ENCODE peak calls at places on chromosomes 16 and 17, in seven cellular contexts. One of them, this sample, is unnamed.
A peak's percentile ranks its signal among the peaks of the same experiment; 100 is the strongest.

GRCh38 chr16:85004587-85005205 is 6.6 kb downstream of the ZDHHC7 start:
- DNase-seq in pancreas: no peak
- DNase-seq in KBM-7: no peak
- DNase-seq in fibroblast of pulmonary artery: peak; percentile 81
- DNase-seq in progenitor cell of endocrine pancreas: no peak
- DNase-seq in endothelial cell: no peak
- DNase-seq in CD4-positive, alpha-beta T cell: no peak
- DNase-seq in this sample: no peak

GRCh38 chr17:2369039-2369438 is 31.7 kb downstream of the SGSM2 start:
- DNase-seq in pancreas: no peak
- DNase-seq in progenitor cell of endocrine pancreas: no peak
- DNase-seq in fibroblast of pulmonary artery: peak; percentile 66
- DNase-seq in endothelial cell: no peak
- DNase-seq in CD4-positive, alpha-beta T cell: no peak
- DNase-seq in KBM-7: no peak
- DNase-seq in this sample: no peak

GRCh38 chr16:18839555-18839954 is 38.2 kb upstream of the ARL6IP1 start:
- DNase-seq in progenitor cell of endocrine pancreas: no peak
- DNase-seq in KBM-7: no peak
- DNase-seq in CD4-positive, alpha-beta T cell: no peak
- DNase-seq in pancreas: peak; percentile 19
- DNase-seq in endothelial cell: no peak
- DNase-seq in fibroblast of pulmonary artery: peak; percentile 4
- DNase-seq in this sample: no peak

GRCh38 chr17:47733047-47733413 is at the start of gene TBX21:
- DNase-seq in endothelial cell: peak; percentile 61
- DNase-seq in progenitor cell of endocrine pancreas: peak; percentile 56
- DNase-seq in pancreas: peak; percentile 40
- DNase-seq in fibroblast of pulmonary artery: no peak
- DNase-seq in KBM-7: peak; percentile 71
- DNase-seq in CD4-positive, alpha-beta T cell: peak; percentile 85
- DNase-seq in this sample: peak; percentile 97

GRCh38 chr16:49701867-49702494 is 153.9 kb downstream of the ZNF423 start:
- DNase-seq in fibroblast of pulmonary artery: peak; percentile 71
- DNase-seq in CD4-positive, alpha-beta T cell: no peak
- DNase-seq in KBM-7: no peak
- DNase-seq in endothelial cell: no peak
- DNase-seq in pancreas: no peak
- DNase-seq in progenitor cell of endocrine pancreas: no peak
- DNase-seq in this sample: no peak

GRCh38 chr17:81906476-81907218 is 4.6 kb downstream of the PCYT2 start:
- DNase-seq in pancreas: no peak
- DNase-seq in endothelial cell: no peak
- DNase-seq in CD4-positive, alpha-beta T cell: no peak
- DNase-seq in KBM-7: no peak
- DNase-seq in progenitor cell of endocrine pancreas: no peak
- DNase-seq in fibroblast of pulmonary artery: no peak
- DNase-seq in this sample: no peak

GRCh38 chr17:46889992-46890564 is 32.9 kb upstream of the GOSR2 start:
- DNase-seq in endothelial cell: no peak
- DNase-seq in CD4-positive, alpha-beta T cell: no peak
- DNase-seq in progenitor cell of endocrine pancreas: no peak
- DNase-seq in pancreas: no peak
- DNase-seq in fibroblast of pulmonary artery: no peak
- DNase-seq in KBM-7: no peak
- DNase-seq in this sample: no peak

GRCh38 chr17:78967782-78968362 is 11.9 kb downstream of the LGALS3BP start:
- DNase-seq in progenitor cell of endocrine pancreas: no peak
- DNase-seq in endothelial cell: no peak
- DNase-seq in fibroblast of pulmonary artery: no peak
- DNase-seq in KBM-7: no peak
- DNase-seq in CD4-positive, alpha-beta T cell: no peak
- DNase-seq in pancreas: no peak
- DNase-seq in this sample: no peak

GRCh38 chr17:28841901-28842281 is 699 bp downstream of the FAM222B start:
- DNase-seq in pancreas: no peak
- DNase-seq in KBM-7: no peak
- DNase-seq in CD4-positive, alpha-beta T cell: no peak
- DNase-seq in fibroblast of pulmonary artery: no peak
- DNase-seq in endothelial cell: no peak
- DNase-seq in progenitor cell of endocrine pancreas: no peak
- DNase-seq in this sample: no peak

GRCh38 chr16:89190150-89190958 is 10.0 kb downstream of the SLC22A31 start:
- DNase-seq in fibroblast of pulmonary artery: no peak
- DNase-seq in pancreas: no peak
- DNase-seq in KBM-7: no peak
- DNase-seq in CD4-positive, alpha-beta T cell: no peak
- DNase-seq in endothelial cell: peak; percentile 6
- DNase-seq in progenitor cell of endocrine pancreas: peak; percentile 12
- DNase-seq in this sample: peak; percentile 76

GRCh38 chr17:3558603-3559269 is 1.1 kb upstream of the TRPV3 start:
- DNase-seq in endothelial cell: no peak
- DNase-seq in KBM-7: no peak
- DNase-seq in fibroblast of pulmonary artery: peak; percentile 45
- DNase-seq in pancreas: peak; percentile 49
- DNase-seq in CD4-positive, alpha-beta T cell: peak; percentile 27
- DNase-seq in progenitor cell of endocrine pancreas: no peak
- DNase-seq in this sample: peak; percentile 88

GRCh38 chr17:393806-394717 is 41.5 kb upstream of the RPH3AL start:
- DNase-seq in progenitor cell of endocrine pancreas: no peak
- DNase-seq in KBM-7: peak; percentile 24
- DNase-seq in CD4-positive, alpha-beta T cell: no peak
- DNase-seq in endothelial cell: no peak
- DNase-seq in pancreas: no peak
- DNase-seq in fibroblast of pulmonary artery: no peak
- DNase-seq in this sample: peak; percentile 45

GRCh38 chr16:55465077-55465896 is 13.7 kb upstream of the MMP2 start:
- DNase-seq in progenitor cell of endocrine pancreas: peak; percentile 91
- DNase-seq in pancreas: peak; percentile 90
- DNase-seq in fibroblast of pulmonary artery: peak; percentile 90
- DNase-seq in KBM-7: peak; percentile 88
- DNase-seq in endothelial cell: peak; percentile 92
- DNase-seq in CD4-positive, alpha-beta T cell: peak; percentile 74
- DNase-seq in this sample: peak; percentile 93

GRCh38 chr16:54930034-54930938 is at the start of gene IRX5:
- DNase-seq in endothelial cell: peak; percentile 79
- DNase-seq in CD4-positive, alpha-beta T cell: no peak
- DNase-seq in pancreas: peak; percentile 84
- DNase-seq in fibroblast of pulmonary artery: peak; percentile 96
- DNase-seq in progenitor cell of endocrine pancreas: peak; percentile 55
- DNase-seq in KBM-7: peak; percentile 95
- DNase-seq in this sample: peak; percentile 86

GRCh38 chr16:414395-415169 is 10.9 kb upstream of the RAB11FIP3 start:
- DNase-seq in fibroblast of pulmonary artery: no peak
- DNase-seq in CD4-positive, alpha-beta T cell: no peak
- DNase-seq in pancreas: no peak
- DNase-seq in KBM-7: no peak
- DNase-seq in progenitor cell of endocrine pancreas: no peak
- DNase-seq in endothelial cell: no peak
- DNase-seq in this sample: no peak

GRCh38 chr17:66466933-66467367 is 164.5 kb downstream of the PRKCA start:
- DNase-seq in CD4-positive, alpha-beta T cell: no peak
- DNase-seq in fibroblast of pulmonary artery: peak; percentile 99
- DNase-seq in progenitor cell of endocrine pancreas: no peak
- DNase-seq in KBM-7: no peak
- DNase-seq in endothelial cell: no peak
- DNase-seq in pancreas: no peak
- DNase-seq in this sample: no peak

GRCh38 chr17:7281953-7282751 is 634 bp downstream of the SLC2A4 start:
- DNase-seq in KBM-7: no peak
- DNase-seq in endothelial cell: peak; percentile 39
- DNase-seq in fibroblast of pulmonary artery: no peak
- DNase-seq in progenitor cell of endocrine pancreas: peak; percentile 26
- DNase-seq in pancreas: peak; percentile 40
- DNase-seq in CD4-positive, alpha-beta T cell: no peak
- DNase-seq in this sample: peak; percentile 79

GRCh38 chr16:56294599-56294998 is 103.3 kb downstream of the GNAO1 start:
- DNase-seq in KBM-7: no peak
- DNase-seq in pancreas: no peak
- DNase-seq in fibroblast of pulmonary artery: peak; percentile 70
- DNase-seq in CD4-positive, alpha-beta T cell: no peak
- DNase-seq in endothelial cell: no peak
- DNase-seq in progenitor cell of endocrine pancreas: no peak
- DNase-seq in this sample: no peak

GRCh38 chr17:7849185-7850117 is 5.4 kb upstream of the TMEM88 start:
- DNase-seq in progenitor cell of endocrine pancreas: no peak
- DNase-seq in CD4-positive, alpha-beta T cell: no peak
- DNase-seq in KBM-7: no peak
- DNase-seq in endothelial cell: no peak
- DNase-seq in pancreas: peak; percentile 26
- DNase-seq in fibroblast of pulmonary artery: no peak
- DNase-seq in this sample: peak; percentile 81

GRCh38 chr16:3266873-3267537 is 10.6 kb upstream of the MEFV start:
- DNase-seq in KBM-7: peak; percentile 37
- DNase-seq in CD4-positive, alpha-beta T cell: no peak
- DNase-seq in fibroblast of pulmonary artery: peak; percentile 67
- DNase-seq in pancreas: no peak
- DNase-seq in endothelial cell: no peak
- DNase-seq in progenitor cell of endocrine pancreas: no peak
- DNase-seq in this sample: no peak

GRCh38 chr17:81510798-81511549 is 1.6 kb downstream of the ACTG1 start:
- DNase-seq in KBM-7: no peak
- DNase-seq in fibroblast of pulmonary artery: peak; percentile 42
- DNase-seq in progenitor cell of endocrine pancreas: no peak
- DNase-seq in CD4-positive, alpha-beta T cell: peak; percentile 54
- DNase-seq in pancreas: peak; percentile 50
- DNase-seq in endothelial cell: no peak
- DNase-seq in this sample: peak; percentile 89

This sample was measured in spleen.